ENCODE peak calls at places on chromosome 11, in eight cellular contexts. One of them, this sample, is unnamed.

GRCh38 chr11:61754534-61755482 is 2.4 kb downstream of the MYRF start:
- DNase-seq in heart right ventricle: no peak
- DNase-seq in endodermal cell: peak; percentile 76
- DNase-seq in A549: no peak
- DNase-seq in heart left ventricle: no peak
- DNase-seq in HCT116: no peak
- DNase-seq in esophagus squamous epithelium: no peak
- DNase-seq in IMR-90: peak; percentile 54
- DNase-seq in this sample: no peak

GRCh38 chr11:20011294-20011951 is 148.9 kb downstream of the DBX1 start:
- DNase-seq in heart right ventricle: no peak
- DNase-seq in endodermal cell: no peak
- DNase-seq in A549: no peak
- DNase-seq in heart left ventricle: no peak
- DNase-seq in HCT116: no peak
- DNase-seq in esophagus squamous epithelium: no peak
- DNase-seq in IMR-90: no peak
- DNase-seq in this sample: peak; percentile 29

GRCh38 chr11:62548545-62549335 is 2.1 kb upstream of the AHNAK start:
- DNase-seq in heart right ventricle: peak; percentile 71
- DNase-seq in endodermal cell: no peak
- DNase-seq in A549: peak; percentile 28
- DNase-seq in heart left ventricle: peak; percentile 42
- DNase-seq in HCT116: no peak
- DNase-seq in esophagus squamous epithelium: no peak
- DNase-seq in IMR-90: no peak
- DNase-seq in this sample: no peak

GRCh38 chr11:69654660-69655478 is 13.9 kb downstream of the CCND1 start:
- DNase-seq in heart right ventricle: no peak
- DNase-seq in endodermal cell: peak; percentile 75
- DNase-seq in A549: peak; percentile 88
- DNase-seq in heart left ventricle: peak; percentile 24
- DNase-seq in HCT116: no peak
- DNase-seq in esophagus squamous epithelium: no peak
- DNase-seq in IMR-90: peak; percentile 52
- DNase-seq in this sample: no peak

GRCh38 chr11:36066891-36067290 is 123.0 kb downstream of the LDLRAD3 start:
- DNase-seq in heart right ventricle: no peak
- DNase-seq in endodermal cell: no peak
- DNase-seq in A549: no peak
- DNase-seq in heart left ventricle: no peak
- DNase-seq in HCT116: no peak
- DNase-seq in esophagus squamous epithelium: no peak
- DNase-seq in IMR-90: no peak
- DNase-seq in this sample: no peak

GRCh38 chr11:107702723-107703122 is 9.1 kb downstream of the SLN start:
- DNase-seq in heart right ventricle: no peak
- DNase-seq in endodermal cell: no peak
- DNase-seq in A549: no peak
- DNase-seq in heart left ventricle: no peak
- DNase-seq in HCT116: no peak
- DNase-seq in esophagus squamous epithelium: no peak
- DNase-seq in IMR-90: peak; percentile 28
- DNase-seq in this sample: no peak

GRCh38 chr11:129639300-129639699 is 176.3 kb upstream of the TMEM45B start:
- DNase-seq in heart right ventricle: no peak
- DNase-seq in endodermal cell: no peak
- DNase-seq in A549: peak; percentile 28
- DNase-seq in heart left ventricle: no peak
- DNase-seq in HCT116: peak; percentile 96
- DNase-seq in esophagus squamous epithelium: no peak
- DNase-seq in IMR-90: peak; percentile 99
- DNase-seq in this sample: peak; percentile 53

GRCh38 chr11:131392528-131393255 is 22.3 kb downstream of the NTM start:
- DNase-seq in heart right ventricle: no peak
- DNase-seq in endodermal cell: peak; percentile 78
- DNase-seq in A549: no peak
- DNase-seq in heart left ventricle: no peak
- DNase-seq in HCT116: no peak
- DNase-seq in esophagus squamous epithelium: no peak
- DNase-seq in IMR-90: no peak
- DNase-seq in this sample: peak; percentile 3

GRCh38 chr11:45580399-45580798 is 85.0 kb downstream of the CHST1 start:
- DNase-seq in heart right ventricle: peak; percentile 29
- DNase-seq in endodermal cell: peak; percentile 87
- DNase-seq in A549: peak; percentile 11
- DNase-seq in heart left ventricle: no peak
- DNase-seq in HCT116: no peak
- DNase-seq in esophagus squamous epithelium: no peak
- DNase-seq in IMR-90: peak; percentile 34
- DNase-seq in this sample: peak; percentile 39

GRCh38 chr11:64341429-64341828 is 1.4 kb downstream of the CCDC88B start:
- DNase-seq in heart right ventricle: no peak
- DNase-seq in endodermal cell: no peak
- DNase-seq in A549: no peak
- DNase-seq in heart left ventricle: no peak
- DNase-seq in HCT116: no peak
- DNase-seq in esophagus squamous epithelium: no peak
- DNase-seq in IMR-90: no peak
- DNase-seq in this sample: no peak

GRCh38 chr11:64337538-64338249 is 2.3 kb upstream of the CCDC88B start:
- DNase-seq in heart right ventricle: no peak
- DNase-seq in endodermal cell: no peak
- DNase-seq in A549: no peak
- DNase-seq in heart left ventricle: no peak
- DNase-seq in HCT116: no peak
- DNase-seq in esophagus squamous epithelium: no peak
- DNase-seq in IMR-90: no peak
- DNase-seq in this sample: no peak

GRCh38 chr11:64339319-64339718 is 685 bp upstream of the CCDC88B start:
- DNase-seq in heart right ventricle: no peak
- DNase-seq in endodermal cell: no peak
- DNase-seq in A549: no peak
- DNase-seq in heart left ventricle: no peak
- DNase-seq in HCT116: no peak
- DNase-seq in esophagus squamous epithelium: no peak
- DNase-seq in IMR-90: no peak
- DNase-seq in this sample: no peak

GRCh38 chr11:64340671-64341335 is 799 bp downstream of the CCDC88B start:
- DNase-seq in heart right ventricle: no peak
- DNase-seq in endodermal cell: peak; percentile 96
- DNase-seq in A549: no peak
- DNase-seq in heart left ventricle: peak; percentile 56
- DNase-seq in HCT116: no peak
- DNase-seq in esophagus squamous epithelium: no peak
- DNase-seq in IMR-90: no peak
- DNase-seq in this sample: no peak

GRCh38 chr11:64339754-64340408 is at the start of gene CCDC88B:
- DNase-seq in heart right ventricle: peak; percentile 47
- DNase-seq in endodermal cell: no peak
- DNase-seq in A549: no peak
- DNase-seq in heart left ventricle: peak; percentile 62
- DNase-seq in HCT116: no peak
- DNase-seq in esophagus squamous epithelium: peak; percentile 50
- DNase-seq in IMR-90: no peak
- DNase-seq in this sample: no peak
- H3K4me1 ChIP-seq in heart right ventricle: peaks cover 16% of the 10 kb centered on the region
- H3K4me1 ChIP-seq in endodermal cell: no peaks in the 10 kb centered on the region
- H3K4me1 ChIP-seq in A549: peaks cover 22% of the 10 kb centered on the region
- H3K4me1 ChIP-seq in heart left ventricle: no peaks in the 10 kb centered on the region
- H3K4me1 ChIP-seq in HCT116: peaks cover 46% of the 10 kb centered on the region
- H3K4me1 ChIP-seq in esophagus squamous epithelium: peaks cover 21% of the 10 kb centered on the region
- H3K4me1 ChIP-seq in IMR-90: peaks cover 6% of the 10 kb centered on the region
- H3K4me1 ChIP-seq in this sample: peaks cover 8% of the 10 kb centered on the region

DNA sequence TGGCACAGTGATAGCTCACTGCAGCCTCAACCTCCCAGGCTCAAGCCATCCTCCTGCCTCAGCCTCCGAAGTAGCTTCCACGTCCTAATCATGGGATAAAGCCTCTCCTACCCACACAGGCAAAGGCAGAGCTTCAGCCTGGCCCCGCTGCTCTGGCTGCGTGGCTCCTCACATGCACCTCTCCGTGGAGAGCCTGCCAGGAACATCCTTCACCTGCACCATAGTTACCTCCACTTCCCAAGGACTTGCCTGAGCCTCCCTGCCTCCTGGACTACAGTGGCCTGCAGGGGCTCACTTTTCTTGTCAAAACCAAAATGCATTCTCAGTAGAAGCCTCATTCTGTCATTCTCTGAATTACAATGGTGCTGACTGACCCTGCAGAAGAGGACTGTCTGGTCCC is 6.5 kb downstream of the C11orf16 start:
- DNase-seq in heart right ventricle: no peak
- DNase-seq in endodermal cell: no peak
- DNase-seq in A549: no peak
- DNase-seq in heart left ventricle: no peak
- DNase-seq in HCT116: no peak
- DNase-seq in esophagus squamous epithelium: no peak
- DNase-seq in IMR-90: no peak
- DNase-seq in this sample: no peak
- H3K4me1 ChIP-seq in heart right ventricle: no peaks in the 10 kb centered on the region
- H3K4me1 ChIP-seq in endodermal cell: peaks cover under 1% of the 10 kb centered on the region
- H3K4me1 ChIP-seq in A549: no peaks in the 10 kb centered on the region
- H3K4me1 ChIP-seq in heart left ventricle: no peaks in the 10 kb centered on the region
- H3K4me1 ChIP-seq in HCT116: peaks cover 3% of the 10 kb centered on the region
- H3K4me1 ChIP-seq in esophagus squamous epithelium: no peaks in the 10 kb centered on the region
- H3K4me1 ChIP-seq in IMR-90: peaks cover 10% of the 10 kb centered on the region
- H3K4me1 ChIP-seq in this sample: peaks cover 7% of the 10 kb centered on the region

GRCh38 chr11:65113839-65114238 is 2.2 kb downstream of the TM7SF2 start:
- DNase-seq in heart right ventricle: no peak
- DNase-seq in endodermal cell: no peak
- DNase-seq in A549: no peak
- DNase-seq in heart left ventricle: no peak
- DNase-seq in HCT116: no peak
- DNase-seq in esophagus squamous epithelium: no peak
- DNase-seq in IMR-90: no peak
- DNase-seq in this sample: no peak

GRCh38 chr11:65113361-65113756 is 1.7 kb downstream of the TM7SF2 start:
- DNase-seq in heart right ventricle: no peak
- DNase-seq in endodermal cell: no peak
- DNase-seq in A549: no peak
- DNase-seq in heart left ventricle: no peak
- DNase-seq in HCT116: no peak
- DNase-seq in esophagus squamous epithelium: no peak
- DNase-seq in IMR-90: no peak
- DNase-seq in this sample: no peak

GRCh38 chr11:65112226-65112550 is 516 bp downstream of the TM7SF2 start:
- DNase-seq in heart right ventricle: no peak
- DNase-seq in endodermal cell: peak; percentile 80
- DNase-seq in A549: no peak
- DNase-seq in heart left ventricle: no peak
- DNase-seq in HCT116: no peak
- DNase-seq in esophagus squamous epithelium: no peak
- DNase-seq in IMR-90: no peak
- DNase-seq in this sample: peak; percentile 1

GRCh38 chr11:65111537-65112225 is at the start of gene TM7SF2:
- DNase-seq in heart right ventricle: peak; percentile 96
- DNase-seq in endodermal cell: peak; percentile 98
- DNase-seq in A549: peak; percentile 97
- DNase-seq in heart left ventricle: peak; percentile 97
- DNase-seq in HCT116: peak; percentile 89
- DNase-seq in esophagus squamous epithelium: peak; percentile 76
- DNase-seq in IMR-90: peak; percentile 86
- DNase-seq in this sample: peak; percentile 91

DNA sequence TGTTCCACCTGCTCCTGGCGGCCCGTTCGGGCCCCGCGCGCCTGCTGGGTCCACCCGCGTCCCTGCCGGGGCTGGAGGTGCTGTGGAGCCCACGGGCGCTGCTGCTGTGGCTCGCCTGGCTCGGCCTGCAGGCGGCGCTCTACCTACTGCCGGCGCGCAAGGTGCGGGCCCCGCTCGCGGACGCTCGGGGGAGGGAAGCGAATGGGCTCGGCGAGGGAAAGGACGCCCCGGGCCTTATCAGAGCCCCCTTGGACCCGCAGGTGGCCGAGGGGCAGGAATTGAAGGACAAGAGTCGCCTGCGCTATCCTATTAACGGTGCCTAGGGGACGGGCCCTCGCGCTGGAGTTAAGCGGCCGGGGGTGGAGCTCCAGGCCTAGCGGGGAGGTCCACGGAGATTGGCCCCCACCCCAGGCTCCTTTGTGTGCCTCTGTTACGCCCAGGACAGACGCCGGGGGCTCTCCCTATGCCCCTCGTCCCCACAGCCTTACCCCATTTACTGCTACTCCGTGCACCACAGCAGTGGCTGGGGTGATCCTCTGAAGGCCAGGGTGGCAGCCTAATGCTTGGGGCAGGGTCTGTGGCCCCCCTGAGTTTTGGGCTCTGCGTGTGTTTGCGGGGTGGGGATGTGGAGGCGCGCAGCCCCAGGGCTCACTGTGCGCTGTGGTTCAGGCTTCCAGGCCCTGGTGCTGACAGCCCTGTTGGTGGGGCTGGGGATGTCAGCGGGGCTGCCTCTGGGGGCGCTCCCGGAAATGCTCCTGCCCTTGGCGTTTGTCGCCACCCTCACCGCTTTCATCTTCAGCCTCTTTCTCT is 1.1 kb downstream of the TM7SF2 start:
- DNase-seq in heart right ventricle: peak; percentile 50
- DNase-seq in endodermal cell: peak; percentile 86
- DNase-seq in A549: peak; percentile 64
- DNase-seq in heart left ventricle: peak; percentile 66
- DNase-seq in HCT116: no peak
- DNase-seq in esophagus squamous epithelium: no peak
- DNase-seq in IMR-90: peak; percentile 27
- DNase-seq in this sample: peak; percentile 72
- H3K4me1 ChIP-seq in heart right ventricle: peaks cover 60% of the 10 kb centered on the region
- H3K4me1 ChIP-seq in endodermal cell: peaks cover 8% of the 10 kb centered on the region
- H3K4me1 ChIP-seq in A549: peaks cover 31% of the 10 kb centered on the region
- H3K4me1 ChIP-seq in heart left ventricle: peaks cover 32% of the 10 kb centered on the region
- H3K4me1 ChIP-seq in HCT116: peaks cover 52% of the 10 kb centered on the region
- H3K4me1 ChIP-seq in esophagus squamous epithelium: peaks cover 54% of the 10 kb centered on the region
- H3K4me1 ChIP-seq in IMR-90: peaks cover 20% of the 10 kb centered on the region
- H3K4me1 ChIP-seq in this sample: peaks cover 36% of the 10 kb centered on the region

DNA sequence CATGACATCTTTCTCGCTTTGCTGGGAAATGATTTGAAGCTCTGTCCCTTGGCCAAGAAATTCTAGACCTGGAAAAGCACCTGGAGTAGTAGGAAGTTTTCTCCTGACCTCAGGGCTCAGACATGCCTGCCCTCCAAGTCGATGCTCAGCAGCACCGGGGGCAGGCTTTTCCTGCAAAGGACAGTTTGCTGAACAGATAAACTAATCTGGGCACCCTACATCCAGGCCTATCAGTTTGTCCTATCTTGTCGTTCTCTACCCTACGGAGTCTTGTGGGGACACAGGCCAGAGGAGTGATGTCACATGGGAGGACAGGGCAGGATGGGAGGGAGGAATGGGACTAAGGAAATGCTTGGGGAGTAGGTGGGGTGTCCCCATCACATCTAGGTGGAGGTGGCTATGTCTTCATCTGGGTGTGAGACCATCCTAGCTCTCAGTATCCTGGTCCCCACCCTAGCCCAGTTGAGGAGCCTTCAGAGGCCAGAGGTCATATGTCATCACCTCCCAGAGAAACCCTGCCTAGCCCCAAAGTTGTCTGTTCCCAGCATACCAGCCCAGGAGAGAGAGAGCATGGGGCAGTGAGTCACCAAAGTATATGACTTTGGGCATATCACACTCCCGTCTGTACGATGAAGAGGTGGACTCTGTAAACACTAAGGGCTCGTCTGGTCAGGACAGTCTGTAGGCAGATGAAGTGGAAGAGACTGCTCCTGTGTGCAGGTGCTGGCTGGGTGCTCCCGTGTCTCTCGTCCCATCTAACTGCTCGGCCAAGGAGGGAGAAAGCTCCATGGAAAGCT is 18.1 kb upstream of the FCHSD2 start:
- DNase-seq in heart right ventricle: no peak
- DNase-seq in endodermal cell: peak; percentile 12
- DNase-seq in A549: no peak
- DNase-seq in heart left ventricle: no peak
- DNase-seq in HCT116: no peak
- DNase-seq in esophagus squamous epithelium: no peak
- DNase-seq in IMR-90: no peak
- DNase-seq in this sample: no peak
- H3K4me1 ChIP-seq in heart right ventricle: peaks cover 63% of the 10 kb centered on the region
- H3K4me1 ChIP-seq in endodermal cell: no peaks in the 10 kb centered on the region
- H3K4me1 ChIP-seq in A549: no peaks in the 10 kb centered on the region
- H3K4me1 ChIP-seq in heart left ventricle: peaks cover 15% of the 10 kb centered on the region
- H3K4me1 ChIP-seq in HCT116: peaks cover 5% of the 10 kb centered on the region
- H3K4me1 ChIP-seq in esophagus squamous epithelium: no peaks in the 10 kb centered on the region
- H3K4me1 ChIP-seq in IMR-90: peaks cover 49% of the 10 kb centered on the region
- H3K4me1 ChIP-seq in this sample: peaks cover 29% of the 10 kb centered on the region

This sample was measured in adipocyte.